ENCODE peak calls at places on chromosomes 16 and 17, in four cellular contexts. K is GM12878, C is K562, G is HepG2. Z is an unnamed sample.

GRCh38 chr17:82930924-82931695 is 91.3 kb upstream of the ZNF750 start:
- DNase-seq in K (no peak), G (no peak), C (no peak), Z (no peak)

GRCh38 chr16:69839240-69839688 is 77.1 kb downstream of the WWP2 start:
- DNase-seq in C (no peak), K (no peak), G (peak; percentile 79), Z (no peak)

GRCh38 chr16:35909351-35909954 is 2450.0 kb downstream of the TP53TG3F start:
- DNase-seq in K (no peak), C (no peak), G (no peak), Z (no peak)

GRCh38 chr16:31344712-31345111 is 10.3 kb upstream of the ITGAX start:
- DNase-seq in K (peak; percentile 62), C (no peak), G (peak; percentile 8), Z (no peak)

GRCh38 chr16:71460246-71460645 is 1.8 kb downstream of the ZNF23 start:
- DNase-seq in G (no peak), C (no peak), K (no peak), Z (no peak)

GRCh38 chr17:76420356-76421053 is 32.4 kb downstream of the UBE2O start:
- DNase-seq in G (no peak), K (no peak), C (no peak), Z (no peak)

GRCh38 chr16:81715358-81716196 is 63.5 kb upstream of the PLCG2 start:
- DNase-seq in K (peak; percentile 77), C (no peak), G (no peak), Z (no peak)

GRCh38 chr17:33523577-33523981 is 230.5 kb upstream of the ASIC2 start:
- DNase-seq in C (no peak), K (no peak), G (no peak), Z (no peak)

GRCh38 chr16:17312100-17312732 is 158.5 kb downstream of the XYLT1 start:
- DNase-seq in K (no peak), G (no peak), C (no peak), Z (no peak)

GRCh38 chr17:1485311-1485747 is 7.2 kb downstream of the MYO1C start:
- DNase-seq in K (no peak), G (peak; percentile 12), C (peak; percentile 37), Z (peak; percentile 38)
- TF ChIP-seq TARDBP in K (no peak), G (no peak), C (no peak), Z (no peak)

DNA sequence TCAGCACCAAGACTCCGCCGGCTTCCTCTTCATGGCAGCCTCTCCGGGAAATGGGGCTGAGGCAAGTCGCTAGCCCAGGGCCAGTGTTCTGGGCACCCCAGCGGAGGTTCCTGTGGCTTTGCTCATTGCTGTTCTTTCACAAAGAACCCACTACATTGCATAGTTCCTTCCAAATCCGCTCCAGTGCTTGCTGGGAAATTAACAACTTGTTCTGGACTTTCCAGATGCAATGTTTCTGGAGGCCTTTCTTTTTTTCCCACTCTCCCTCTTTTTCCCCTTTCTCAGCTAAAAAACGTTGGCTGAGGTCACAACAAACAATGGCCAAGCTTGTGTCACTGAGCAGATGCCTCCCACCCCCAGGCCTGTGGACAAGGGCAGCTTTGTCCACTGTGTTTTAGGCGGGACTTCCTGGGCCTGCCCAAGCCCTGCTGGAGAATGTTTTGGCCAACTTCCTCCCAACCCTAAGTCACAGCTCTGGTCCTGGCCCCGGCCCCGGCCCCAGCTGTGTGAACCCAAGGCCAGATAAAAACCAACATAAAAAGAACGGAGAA is 131.5 kb upstream of the RCVRN start:
- DNase-seq in G (peak; percentile 52), C (no peak), K (no peak), Z (no peak)
- TF ChIP-seq FOXK2 in G (no peak), C (no peak), K (no peak), Z (no peak)

DNA sequence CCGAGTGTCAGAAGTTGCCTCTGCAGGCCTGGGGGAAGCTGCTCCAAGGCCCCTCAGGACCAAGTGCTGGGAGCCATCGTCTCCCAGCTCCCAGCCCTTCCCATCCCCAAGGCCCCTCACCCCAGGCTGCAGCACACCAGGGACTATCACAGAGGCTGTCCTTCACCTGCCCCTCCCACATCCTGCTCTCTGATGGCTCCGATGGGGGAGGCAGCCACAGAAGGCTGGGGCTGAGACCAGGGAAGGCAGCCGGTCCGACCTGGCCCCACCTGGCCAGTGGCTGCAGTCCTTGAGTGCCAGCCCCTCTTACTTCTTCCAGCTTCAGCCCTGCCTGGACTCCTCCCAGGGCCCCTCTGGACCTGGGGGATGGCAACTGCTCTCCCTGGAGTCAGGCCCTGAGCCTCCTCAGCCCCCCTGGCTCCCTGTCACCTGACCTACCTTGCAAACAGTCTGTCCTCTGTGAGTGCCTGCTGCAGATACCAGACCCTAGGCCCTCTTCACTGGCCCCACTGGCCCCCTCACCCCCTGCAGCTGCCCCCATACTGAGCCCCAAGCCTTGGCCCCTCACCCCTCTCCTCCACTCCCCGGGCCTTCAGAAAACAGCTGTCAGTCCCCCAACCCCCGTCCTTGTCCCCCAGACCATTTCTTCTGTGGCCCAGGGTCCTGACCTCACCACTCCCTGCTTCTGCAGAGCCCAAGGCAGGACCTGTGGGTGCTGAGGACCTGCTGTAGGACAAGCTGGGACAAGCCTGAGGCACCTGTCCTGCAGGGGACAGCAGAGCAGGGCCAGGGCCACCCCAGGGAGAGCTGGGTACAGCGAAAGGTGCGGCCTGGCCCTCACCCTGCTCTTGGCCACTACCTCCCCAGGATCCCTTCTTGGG is 12.6 kb upstream of the SRRM2 start:
- DNase-seq in C (no peak), K (no peak), G (peak; percentile 45), Z (no peak)
- TF ChIP-seq TARDBP in C (no peak), K (no peak), G (no peak), Z (no peak)

GRCh38 chr16:13957197-13958078 is 37.5 kb downstream of the ERCC4 start:
- DNase-seq in K (peak; percentile 56), G (peak; percentile 94), C (peak; percentile 46), Z (peak; percentile 34)

GRCh38 chr16:13958438-13958837 is 38.5 kb downstream of the ERCC4 start:
- DNase-seq in K (no peak), C (no peak), G (no peak), Z (no peak)

GRCh38 chr16:13959626-13960025 is 39.7 kb downstream of the ERCC4 start:
- DNase-seq in K (no peak), C (no peak), G (no peak), Z (no peak)

GRCh38 chr16:13953501-13953900 is 33.5 kb downstream of the ERCC4 start:
- DNase-seq in G (no peak), K (no peak), C (no peak), Z (no peak)

DNA sequence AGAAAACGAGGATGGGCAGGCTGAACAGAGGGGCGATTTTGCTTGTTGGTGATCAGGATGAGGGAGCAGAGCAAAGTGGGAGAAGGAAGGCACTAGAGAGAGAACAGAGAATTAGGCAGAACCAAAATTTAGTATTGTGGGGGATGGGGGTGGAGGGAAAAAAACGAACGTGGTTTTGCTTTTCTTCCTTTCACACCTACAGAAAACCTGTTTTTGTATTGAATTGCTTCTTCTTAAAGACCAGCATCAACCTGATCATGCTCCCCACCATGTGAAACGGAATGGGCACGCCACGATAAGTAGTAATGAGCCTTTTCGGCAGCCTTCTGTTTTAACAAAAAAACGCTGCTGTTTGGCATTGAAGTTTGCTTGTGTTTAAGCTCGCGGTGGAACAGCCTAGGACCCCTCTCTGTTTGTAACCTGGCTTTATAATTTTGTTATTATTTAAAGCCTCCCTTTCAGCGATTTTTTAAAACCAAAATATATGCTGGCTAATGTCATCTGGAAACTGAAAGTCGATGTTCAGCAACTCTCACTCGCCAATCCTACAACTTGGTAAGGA is 36.8 kb downstream of the ERCC4 start:
- DNase-seq in C (no peak), K (peak; percentile 60), G (no peak), Z (no peak)
- TF ChIP-seq FOXK2 in C (no peak), K (no peak), G (no peak), Z (no peak)

GRCh38 chr17:11671151-11671550 is 72.9 kb downstream of the DNAH9 start:
- DNase-seq in C (no peak), K (no peak), G (no peak), Z (no peak)

DNA sequence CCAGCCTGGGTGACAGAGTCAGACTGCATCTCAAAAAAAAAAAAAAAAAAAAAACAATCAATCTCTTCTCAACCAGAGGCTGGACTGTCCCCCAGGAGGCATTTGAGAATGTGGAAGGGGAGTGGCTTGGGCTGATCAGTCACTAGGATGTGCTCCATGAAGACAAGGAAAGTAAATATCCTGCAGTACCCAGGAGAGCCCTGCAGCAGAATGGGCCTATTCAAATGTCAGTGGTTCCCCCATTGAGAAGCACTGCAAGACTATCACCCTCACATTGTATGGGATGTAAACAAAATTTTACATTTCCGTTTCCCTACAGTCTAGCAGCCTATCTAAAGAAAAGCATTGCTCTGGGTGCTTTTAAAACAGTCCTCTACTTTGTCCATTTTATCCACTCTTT is 70.4 kb downstream of the DNAH9 start:
- DNase-seq in K (no peak), C (no peak), G (no peak), Z (no peak)
- TF ChIP-seq TARDBP in K (no peak), C (no peak), G (no peak), Z (no peak)

DNA sequence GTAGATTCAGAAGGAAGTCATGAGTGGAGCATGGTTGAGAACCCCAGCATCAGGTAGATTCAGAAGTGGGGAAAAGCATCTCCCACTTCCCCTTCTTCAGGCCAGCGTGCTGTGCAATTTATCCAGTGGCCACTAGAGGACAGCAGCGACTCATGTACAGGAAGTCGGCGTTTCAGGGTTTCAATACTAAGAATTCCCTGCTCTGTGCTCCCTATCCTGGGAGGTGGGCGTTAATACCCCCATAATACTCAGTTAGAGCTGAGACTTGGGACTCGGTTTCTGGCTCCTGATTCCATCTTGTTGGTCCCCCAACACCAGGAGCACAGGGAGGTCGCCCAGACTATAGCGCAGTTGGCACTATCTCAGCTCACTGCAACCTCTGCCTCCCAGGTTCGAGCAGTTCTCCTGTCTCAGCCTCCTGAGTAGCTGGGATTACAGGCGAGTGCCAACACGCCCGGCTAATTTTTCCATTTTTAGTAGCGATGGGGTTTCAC is 75.3 kb upstream of the AMZ2 start:
- DNase-seq in K (no peak), G (peak; percentile 67), C (peak; percentile 32), Z (peak; percentile 48)
- TF ChIP-seq FOXK2 in K (no peak), G (no peak), C (no peak), Z (no peak)

DNA sequence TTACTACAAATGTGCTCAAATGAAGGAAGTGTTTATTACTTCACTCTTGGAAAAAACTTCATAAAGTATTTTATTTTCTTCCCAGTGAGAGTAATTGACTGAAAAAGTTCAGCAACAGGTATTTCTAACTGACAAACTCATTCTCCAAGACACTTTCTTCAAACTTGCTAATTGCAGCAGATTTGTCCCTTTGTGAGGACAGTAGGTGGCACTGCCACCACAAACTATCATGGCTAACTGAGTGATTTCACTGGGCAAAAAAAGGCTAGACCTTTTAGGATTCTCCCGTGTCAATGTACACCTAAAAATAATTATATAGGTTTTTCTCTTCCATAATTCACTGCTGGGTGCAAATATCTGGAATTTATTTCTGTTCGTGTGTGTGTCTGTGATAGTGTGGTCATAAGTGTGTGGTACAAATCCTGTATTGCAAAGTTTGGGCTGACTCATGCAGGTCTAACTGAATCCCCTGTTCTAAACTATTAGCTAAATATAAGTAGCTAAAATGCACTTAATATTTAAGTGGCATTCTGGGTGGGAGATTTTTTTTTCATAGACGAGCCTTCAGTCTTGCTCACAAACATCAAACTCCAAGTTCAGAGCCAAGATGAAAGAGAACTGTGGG is 3.9 kb downstream of the HS3ST3A1 start:
- DNase-seq in K (no peak), G (peak; percentile 45), C (no peak), Z (no peak)
- TF ChIP-seq TARDBP in K (no peak), G (no peak), C (no peak), Z (no peak)